ENCODE peak calls at places on chromosomes 6 and 20, in ten cellular contexts. E is cardiac fibroblast, A is hepatocyte, Y is Peyer's patch, Q is IMR-90, H is adrenal gland, X is sigmoid colon, C is astrocyte of the cerebellum, P is heart left ventricle, W is suprapubic skin. K is an unnamed sample.

GRCh38 chr20:63544241-63544957 is 3.1 kb downstream of the SRMS start:
- DNase-seq in W (no peak), C (no peak), P (no peak), X (no peak), A (no peak), Q (no peak), E (no peak), Y (no peak), H (no peak), K (no peak)

GRCh38 chr6:12064125-12064524 is 52.0 kb downstream of the HIVEP1 start:
- DNase-seq in A (no peak), C (no peak), E (peak; percentile 44), Q (peak; percentile 84), H (no peak), W (no peak), P (no peak), Y (no peak), X (no peak), K (peak; percentile 13)

GRCh38 chr6:98529364-98529763 is 305.0 kb upstream of the POU3F2 start:
- DNase-seq in P (no peak), X (no peak), W (no peak), A (no peak), E (no peak), Y (no peak), H (no peak), Q (no peak), C (no peak), K (no peak)

GRCh38 chr6:113490356-113490755 is 366.8 kb upstream of the MARCKS start:
- DNase-seq in P (no peak), E (no peak), Y (no peak), W (no peak), A (no peak), Q (no peak), H (no peak), X (no peak), C (no peak), K (no peak)

GRCh38 chr20:47224300-47224791 is 132.2 kb downstream of the ZMYND8 start:
- DNase-seq in P (no peak), X (no peak), Q (no peak), H (no peak), A (no peak), W (no peak), Y (no peak), C (no peak), E (no peak), K (no peak)

GRCh38 chr20:25573288-25574251 is 11.8 kb downstream of the NINL start:
- DNase-seq in Q (peak; percentile 87), W (no peak), C (peak; percentile 76), E (peak; percentile 81), H (no peak), Y (no peak), X (no peak), P (no peak), A (no peak), K (peak; percentile 88)

GRCh38 chr20:62580733-62581132 is 61.6 kb upstream of the SLCO4A1 start:
- DNase-seq in Y (no peak), A (no peak), X (no peak), C (no peak), H (no peak), E (no peak), W (no peak), P (peak; percentile 21), Q (no peak), K (no peak)

GRCh38 chr6:170290306-170291128 is at the start of gene DLL1:
- DNase-seq in W (no peak), E (peak; percentile 44), P (peak; percentile 73), X (peak; percentile 68), Q (peak; percentile 29), Y (no peak), H (peak; percentile 62), A (peak; percentile 49), C (no peak), K (peak; percentile 29)

GRCh38 chr6:118146584-118146983 is 239.5 kb downstream of the SLC35F1 start:
- DNase-seq in X (no peak), H (no peak), Q (no peak), W (no peak), E (no peak), A (no peak), C (peak; percentile 85), P (no peak), Y (no peak), K (peak; percentile 55)

GRCh38 chr20:55782861-55783260 is 222.5 kb downstream of the CBLN4 start:
- DNase-seq in H (no peak), E (no peak), P (no peak), A (no peak), Q (no peak), Y (no peak), C (no peak), W (no peak), X (no peak), K (no peak)

GRCh38 chr6:89022747-89023289 is 57.7 kb upstream of the PNRC1 start:
- DNase-seq in P (no peak), H (no peak), W (no peak), E (peak; percentile 79), Y (no peak), A (no peak), X (no peak), Q (peak; percentile 42), C (peak; percentile 62), K (peak; percentile 73)

GRCh38 chr6:32845381-32845884 is 1.6 kb upstream of the PSMB8 start:
- DNase-seq in W (no peak), E (no peak), Q (no peak), X (peak; percentile 57), A (no peak), P (no peak), Y (peak; percentile 75), C (no peak), H (no peak), K (no peak)

GRCh38 chr6:116682334-116682712 is 1.3 kb downstream of the KPNA5 start:
- DNase-seq in W (no peak), H (no peak), C (peak; percentile 29), Y (peak; percentile 48), A (peak; percentile 26), E (peak; percentile 56), X (no peak), P (no peak), Q (peak; percentile 55), K (peak; percentile 43)

GRCh38 chr20:49293122-49293521 is 15.3 kb upstream of the ZNFX1 start:
- DNase-seq in P (no peak), A (no peak), H (no peak), X (no peak), Q (no peak), C (no peak), E (no peak), W (no peak), Y (no peak), K (no peak)

GRCh38 chr6:157562997-157563396 is 182.0 kb downstream of the ZDHHC14 start:
- DNase-seq in Y (no peak), C (no peak), P (no peak), A (no peak), X (no peak), H (no peak), Q (no peak), E (no peak), W (no peak), K (no peak)

GRCh38 chr6:127842562-127842961 is 58.3 kb downstream of the THEMIS start:
- DNase-seq in Y (no peak), A (no peak), H (no peak), Q (no peak), W (no peak), P (no peak), C (no peak), X (no peak), E (no peak), K (no peak)
- TF ChIP-seq CTCF in Y (no peak), A (no peak), H (no peak), Q (no peak), W (no peak), P (no peak), C (no peak), X (no peak), E (no peak), K (no peak)

DNA sequence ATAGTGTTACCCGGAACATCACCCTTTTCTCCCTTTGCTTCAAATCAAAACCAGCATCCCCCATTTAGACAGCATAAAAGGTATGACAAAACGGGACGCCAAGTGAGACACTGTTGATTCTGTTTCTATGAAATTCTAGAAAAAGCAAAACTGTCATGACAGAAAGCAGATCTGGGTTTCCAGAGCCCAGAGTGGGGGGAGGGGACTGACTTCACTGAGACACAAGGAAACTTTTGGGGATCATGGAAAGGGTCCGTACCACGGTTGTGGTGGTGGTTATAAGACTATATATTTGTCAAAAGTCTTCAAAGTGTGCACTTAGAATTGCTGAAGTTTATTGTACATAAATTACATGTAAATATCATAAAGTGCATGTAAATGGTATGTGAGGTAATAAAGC is 82.6 kb downstream of the SLC22A3 start:
- DNase-seq in A (peak; percentile 39), X (peak; percentile 73), Y (no peak), E (no peak), H (peak; percentile 47), C (no peak), W (no peak), P (peak; percentile 53), Q (no peak), K (no peak)
- H3K4me3 ChIP-seq in A (no peak overlapping the region), X (no peak overlapping the region), Y (no peak overlapping the region), E (no peak overlapping the region), H (peak overlapping the region; percentile 8), C (no peak overlapping the region), W (no peak overlapping the region), P (no peak overlapping the region), Q (no peak overlapping the region), K (no peak overlapping the region)

GRCh38 chr20:44579313-44580090 is 2.9 kb upstream of the PKIG start:
- DNase-seq in P (no peak), Q (no peak), Y (no peak), A (no peak), H (no peak), E (peak; percentile 71), W (no peak), X (no peak), C (no peak), K (no peak)

GRCh38 chr20:44574372-44574771 is 8.0 kb upstream of the PKIG start:
- DNase-seq in H (no peak), P (no peak), E (no peak), Y (no peak), Q (no peak), A (no peak), X (no peak), C (no peak), W (no peak), K (no peak)

GRCh38 chr20:44573501-44573869 is 8.9 kb upstream of the PKIG start:
- DNase-seq in A (no peak), P (no peak), H (no peak), E (no peak), X (no peak), C (no peak), Y (no peak), W (no peak), Q (no peak), K (no peak)

GRCh38 chr20:44572551-44573500 is 9.6 kb upstream of the PKIG start:
- DNase-seq in H (peak; percentile 46), Y (no peak), X (peak; percentile 86), Q (peak; percentile 89), E (peak; percentile 94), C (no peak), W (peak; percentile 70), A (peak; percentile 72), P (peak; percentile 85), K (peak; percentile 74)

GRCh38 chr20:44576297-44576696 is 6.1 kb upstream of the PKIG start:
- DNase-seq in H (no peak), C (no peak), X (no peak), W (no peak), Y (peak; percentile 56), A (no peak), Q (peak; percentile 67), P (no peak), E (peak; percentile 79), K (peak; percentile 52)
- TF ChIP-seq CTCF in H (no peak), C (peak; percentile 52), X (no peak), W (no peak), Y (peak; percentile 28), A (peak; percentile 14), Q (peak; percentile 49), P (peak; percentile 63), E (peak; percentile 42), K (peak; percentile 50)

GRCh38 chr6:31614075-31614619 is 887 bp upstream of the AIF1 start:
- DNase-seq in Y (no peak), H (no peak), P (no peak), E (no peak), Q (no peak), A (peak; percentile 32), X (no peak), C (no peak), W (no peak), K (no peak)
- H3K4me3 ChIP-seq in Y (no peak overlapping the region), H (no peak overlapping the region), P (no peak overlapping the region), E (no peak overlapping the region), Q (no peak overlapping the region), A (no peak overlapping the region), X (no peak overlapping the region), C (no peak overlapping the region), W (no peak overlapping the region), K (no peak overlapping the region)